ENCODE peak calls at places on chromosome 4, in eight cellular contexts. One of them, this sample, is unnamed.

GRCh38 chr4:153114771-153115321 is 89.4 kb upstream of the TRIM2 start:
- ATAC-seq in natural killer cell: peak
- ATAC-seq in activated naive CD8-positive, alpha-beta T cell treated with anti-CD3 and anti-CD28 coated beads, Interleukin-2, amount 10 ng/mL, durations not matched to agents 7 days and 5 days: peak
- ATAC-seq in activated T-cell treated with anti-CD3 and anti-CD28 coated beads, Interleukin-2, amount 50 U/mL, for 72 hours: peak
- ATAC-seq in lung: no peak
- ATAC-seq in memory B cell: no peak
- ATAC-seq in activated CD4-positive, alpha-beta T cell treated with anti-CD3 and anti-CD28 coated beads for 36 hours: peak
- ATAC-seq in sciatic nerve: no peak
- ATAC-seq in this sample: no peak

GRCh38 chr4:4726051-4726450 is 133.4 kb upstream of the MSX1 start:
- ATAC-seq in natural killer cell: no peak
- ATAC-seq in activated naive CD8-positive, alpha-beta T cell treated with anti-CD3 and anti-CD28 coated beads, Interleukin-2, amount 10 ng/mL, durations not matched to agents 7 days and 5 days: no peak
- ATAC-seq in activated T-cell treated with anti-CD3 and anti-CD28 coated beads, Interleukin-2, amount 50 U/mL, for 72 hours: no peak
- ATAC-seq in lung: no peak
- ATAC-seq in memory B cell: no peak
- ATAC-seq in activated CD4-positive, alpha-beta T cell treated with anti-CD3 and anti-CD28 coated beads for 36 hours: no peak
- ATAC-seq in sciatic nerve: no peak
- ATAC-seq in this sample: no peak

GRCh38 chr4:158821228-158822009 is 52.6 kb downstream of the FNIP2 start:
- ATAC-seq in natural killer cell: no peak
- ATAC-seq in activated naive CD8-positive, alpha-beta T cell treated with anti-CD3 and anti-CD28 coated beads, Interleukin-2, amount 10 ng/mL, durations not matched to agents 7 days and 5 days: no peak
- ATAC-seq in activated T-cell treated with anti-CD3 and anti-CD28 coated beads, Interleukin-2, amount 50 U/mL, for 72 hours: peak
- ATAC-seq in lung: no peak
- ATAC-seq in memory B cell: no peak
- ATAC-seq in activated CD4-positive, alpha-beta T cell treated with anti-CD3 and anti-CD28 coated beads for 36 hours: peak
- ATAC-seq in sciatic nerve: no peak
- ATAC-seq in this sample: no peak

GRCh38 chr4:14431155-14432134 is 570.8 kb upstream of the CPEB2 start:
- ATAC-seq in natural killer cell: no peak
- ATAC-seq in activated naive CD8-positive, alpha-beta T cell treated with anti-CD3 and anti-CD28 coated beads, Interleukin-2, amount 10 ng/mL, durations not matched to agents 7 days and 5 days: no peak
- ATAC-seq in activated T-cell treated with anti-CD3 and anti-CD28 coated beads, Interleukin-2, amount 50 U/mL, for 72 hours: no peak
- ATAC-seq in lung: no peak
- ATAC-seq in memory B cell: peak
- ATAC-seq in activated CD4-positive, alpha-beta T cell treated with anti-CD3 and anti-CD28 coated beads for 36 hours: no peak
- ATAC-seq in sciatic nerve: no peak
- ATAC-seq in this sample: no peak

GRCh38 chr4:185599151-185599648 is 63.9 kb upstream of the PDLIM3 start:
- ATAC-seq in natural killer cell: no peak
- ATAC-seq in activated naive CD8-positive, alpha-beta T cell treated with anti-CD3 and anti-CD28 coated beads, Interleukin-2, amount 10 ng/mL, durations not matched to agents 7 days and 5 days: no peak
- ATAC-seq in activated T-cell treated with anti-CD3 and anti-CD28 coated beads, Interleukin-2, amount 50 U/mL, for 72 hours: no peak
- ATAC-seq in lung: no peak
- ATAC-seq in memory B cell: no peak
- ATAC-seq in activated CD4-positive, alpha-beta T cell treated with anti-CD3 and anti-CD28 coated beads for 36 hours: no peak
- ATAC-seq in sciatic nerve: no peak
- ATAC-seq in this sample: peak

GRCh38 chr4:141027421-141027820 is 105.8 kb downstream of the RNF150 start:
- ATAC-seq in natural killer cell: no peak
- ATAC-seq in activated naive CD8-positive, alpha-beta T cell treated with anti-CD3 and anti-CD28 coated beads, Interleukin-2, amount 10 ng/mL, durations not matched to agents 7 days and 5 days: no peak
- ATAC-seq in activated T-cell treated with anti-CD3 and anti-CD28 coated beads, Interleukin-2, amount 50 U/mL, for 72 hours: no peak
- ATAC-seq in lung: peak
- ATAC-seq in memory B cell: no peak
- ATAC-seq in activated CD4-positive, alpha-beta T cell treated with anti-CD3 and anti-CD28 coated beads for 36 hours: no peak
- ATAC-seq in sciatic nerve: peak
- ATAC-seq in this sample: peak

GRCh38 chr4:26220704-26221103 is 100.1 kb upstream of the RBPJ start:
- ATAC-seq in natural killer cell: no peak
- ATAC-seq in activated naive CD8-positive, alpha-beta T cell treated with anti-CD3 and anti-CD28 coated beads, Interleukin-2, amount 10 ng/mL, durations not matched to agents 7 days and 5 days: no peak
- ATAC-seq in activated T-cell treated with anti-CD3 and anti-CD28 coated beads, Interleukin-2, amount 50 U/mL, for 72 hours: no peak
- ATAC-seq in lung: no peak
- ATAC-seq in memory B cell: no peak
- ATAC-seq in activated CD4-positive, alpha-beta T cell treated with anti-CD3 and anti-CD28 coated beads for 36 hours: no peak
- ATAC-seq in sciatic nerve: no peak
- ATAC-seq in this sample: no peak

GRCh38 chr4:141569141-141569540 is 67.2 kb upstream of the IL15 start:
- ATAC-seq in natural killer cell: no peak
- ATAC-seq in activated naive CD8-positive, alpha-beta T cell treated with anti-CD3 and anti-CD28 coated beads, Interleukin-2, amount 10 ng/mL, durations not matched to agents 7 days and 5 days: no peak
- ATAC-seq in activated T-cell treated with anti-CD3 and anti-CD28 coated beads, Interleukin-2, amount 50 U/mL, for 72 hours: no peak
- ATAC-seq in lung: no peak
- ATAC-seq in memory B cell: no peak
- ATAC-seq in activated CD4-positive, alpha-beta T cell treated with anti-CD3 and anti-CD28 coated beads for 36 hours: no peak
- ATAC-seq in sciatic nerve: no peak
- ATAC-seq in this sample: no peak

GRCh38 chr4:185880571-185880970 is 68.6 kb upstream of the SORBS2 start:
- ATAC-seq in natural killer cell: no peak
- ATAC-seq in activated naive CD8-positive, alpha-beta T cell treated with anti-CD3 and anti-CD28 coated beads, Interleukin-2, amount 10 ng/mL, durations not matched to agents 7 days and 5 days: no peak
- ATAC-seq in activated T-cell treated with anti-CD3 and anti-CD28 coated beads, Interleukin-2, amount 50 U/mL, for 72 hours: no peak
- ATAC-seq in lung: no peak
- ATAC-seq in memory B cell: no peak
- ATAC-seq in activated CD4-positive, alpha-beta T cell treated with anti-CD3 and anti-CD28 coated beads for 36 hours: no peak
- ATAC-seq in sciatic nerve: no peak
- ATAC-seq in this sample: no peak

GRCh38 chr4:141654098-141654497 is 17.7 kb downstream of the IL15 start:
- ATAC-seq in natural killer cell: no peak
- ATAC-seq in activated naive CD8-positive, alpha-beta T cell treated with anti-CD3 and anti-CD28 coated beads, Interleukin-2, amount 10 ng/mL, durations not matched to agents 7 days and 5 days: no peak
- ATAC-seq in activated T-cell treated with anti-CD3 and anti-CD28 coated beads, Interleukin-2, amount 50 U/mL, for 72 hours: no peak
- ATAC-seq in lung: peak
- ATAC-seq in memory B cell: no peak
- ATAC-seq in activated CD4-positive, alpha-beta T cell treated with anti-CD3 and anti-CD28 coated beads for 36 hours: no peak
- ATAC-seq in sciatic nerve: peak
- ATAC-seq in this sample: peak

GRCh38 chr4:171676555-171677215 is 136.5 kb upstream of the GALNTL6 start:
- ATAC-seq in natural killer cell: no peak
- ATAC-seq in activated naive CD8-positive, alpha-beta T cell treated with anti-CD3 and anti-CD28 coated beads, Interleukin-2, amount 10 ng/mL, durations not matched to agents 7 days and 5 days: no peak
- ATAC-seq in activated T-cell treated with anti-CD3 and anti-CD28 coated beads, Interleukin-2, amount 50 U/mL, for 72 hours: no peak
- ATAC-seq in lung: no peak
- ATAC-seq in memory B cell: peak
- ATAC-seq in activated CD4-positive, alpha-beta T cell treated with anti-CD3 and anti-CD28 coated beads for 36 hours: no peak
- ATAC-seq in sciatic nerve: no peak
- ATAC-seq in this sample: no peak

GRCh38 chr4:81454953-81455352 is 16.8 kb downstream of the RASGEF1B start:
- ATAC-seq in natural killer cell: no peak
- ATAC-seq in activated naive CD8-positive, alpha-beta T cell treated with anti-CD3 and anti-CD28 coated beads, Interleukin-2, amount 10 ng/mL, durations not matched to agents 7 days and 5 days: no peak
- ATAC-seq in activated T-cell treated with anti-CD3 and anti-CD28 coated beads, Interleukin-2, amount 50 U/mL, for 72 hours: no peak
- ATAC-seq in lung: no peak
- ATAC-seq in memory B cell: no peak
- ATAC-seq in activated CD4-positive, alpha-beta T cell treated with anti-CD3 and anti-CD28 coated beads for 36 hours: no peak
- ATAC-seq in sciatic nerve: no peak
- ATAC-seq in this sample: no peak

GRCh38 chr4:74397748-74398426 is 32.9 kb downstream of the EREG start:
- ATAC-seq in natural killer cell: peak
- ATAC-seq in activated naive CD8-positive, alpha-beta T cell treated with anti-CD3 and anti-CD28 coated beads, Interleukin-2, amount 10 ng/mL, durations not matched to agents 7 days and 5 days: peak
- ATAC-seq in activated T-cell treated with anti-CD3 and anti-CD28 coated beads, Interleukin-2, amount 50 U/mL, for 72 hours: peak
- ATAC-seq in lung: no peak
- ATAC-seq in memory B cell: peak
- ATAC-seq in activated CD4-positive, alpha-beta T cell treated with anti-CD3 and anti-CD28 coated beads for 36 hours: peak
- ATAC-seq in sciatic nerve: no peak
- ATAC-seq in this sample: no peak

GRCh38 chr4:23237771-23238170 is 545.0 kb downstream of the GBA3 start:
- ATAC-seq in natural killer cell: no peak
- ATAC-seq in activated naive CD8-positive, alpha-beta T cell treated with anti-CD3 and anti-CD28 coated beads, Interleukin-2, amount 10 ng/mL, durations not matched to agents 7 days and 5 days: no peak
- ATAC-seq in activated T-cell treated with anti-CD3 and anti-CD28 coated beads, Interleukin-2, amount 50 U/mL, for 72 hours: no peak
- ATAC-seq in lung: no peak
- ATAC-seq in memory B cell: no peak
- ATAC-seq in activated CD4-positive, alpha-beta T cell treated with anti-CD3 and anti-CD28 coated beads for 36 hours: no peak
- ATAC-seq in sciatic nerve: no peak
- ATAC-seq in this sample: no peak

GRCh38 chr4:46444318-46444717 is 54.4 kb upstream of the GABRA2 start:
- ATAC-seq in natural killer cell: no peak
- ATAC-seq in activated naive CD8-positive, alpha-beta T cell treated with anti-CD3 and anti-CD28 coated beads, Interleukin-2, amount 10 ng/mL, durations not matched to agents 7 days and 5 days: no peak
- ATAC-seq in activated T-cell treated with anti-CD3 and anti-CD28 coated beads, Interleukin-2, amount 50 U/mL, for 72 hours: no peak
- ATAC-seq in lung: no peak
- ATAC-seq in memory B cell: no peak
- ATAC-seq in activated CD4-positive, alpha-beta T cell treated with anti-CD3 and anti-CD28 coated beads for 36 hours: no peak
- ATAC-seq in sciatic nerve: no peak
- ATAC-seq in this sample: no peak

GRCh38 chr4:97912151-97912550 is 231.1 kb downstream of the STPG2 start:
- ATAC-seq in natural killer cell: no peak
- ATAC-seq in activated naive CD8-positive, alpha-beta T cell treated with anti-CD3 and anti-CD28 coated beads, Interleukin-2, amount 10 ng/mL, durations not matched to agents 7 days and 5 days: no peak
- ATAC-seq in activated T-cell treated with anti-CD3 and anti-CD28 coated beads, Interleukin-2, amount 50 U/mL, for 72 hours: no peak
- ATAC-seq in lung: no peak
- ATAC-seq in memory B cell: no peak
- ATAC-seq in activated CD4-positive, alpha-beta T cell treated with anti-CD3 and anti-CD28 coated beads for 36 hours: no peak
- ATAC-seq in sciatic nerve: no peak
- ATAC-seq in this sample: no peak

GRCh38 chr4:52614241-52614640 is 44.9 kb downstream of the USP46 start:
- ATAC-seq in natural killer cell: no peak
- ATAC-seq in activated naive CD8-positive, alpha-beta T cell treated with anti-CD3 and anti-CD28 coated beads, Interleukin-2, amount 10 ng/mL, durations not matched to agents 7 days and 5 days: no peak
- ATAC-seq in activated T-cell treated with anti-CD3 and anti-CD28 coated beads, Interleukin-2, amount 50 U/mL, for 72 hours: no peak
- ATAC-seq in lung: no peak
- ATAC-seq in memory B cell: no peak
- ATAC-seq in activated CD4-positive, alpha-beta T cell treated with anti-CD3 and anti-CD28 coated beads for 36 hours: no peak
- ATAC-seq in sciatic nerve: no peak
- ATAC-seq in this sample: no peak

GRCh38 chr4:71833175-71833900 is 49.5 kb upstream of the GC start:
- ATAC-seq in natural killer cell: no peak
- ATAC-seq in activated naive CD8-positive, alpha-beta T cell treated with anti-CD3 and anti-CD28 coated beads, Interleukin-2, amount 10 ng/mL, durations not matched to agents 7 days and 5 days: no peak
- ATAC-seq in activated T-cell treated with anti-CD3 and anti-CD28 coated beads, Interleukin-2, amount 50 U/mL, for 72 hours: no peak
- ATAC-seq in lung: no peak
- ATAC-seq in memory B cell: no peak
- ATAC-seq in activated CD4-positive, alpha-beta T cell treated with anti-CD3 and anti-CD28 coated beads for 36 hours: no peak
- ATAC-seq in sciatic nerve: peak
- ATAC-seq in this sample: no peak

GRCh38 chr4:2862528-2862927 is 18.9 kb downstream of the ADD1 start:
- ATAC-seq in natural killer cell: no peak
- ATAC-seq in activated naive CD8-positive, alpha-beta T cell treated with anti-CD3 and anti-CD28 coated beads, Interleukin-2, amount 10 ng/mL, durations not matched to agents 7 days and 5 days: no peak
- ATAC-seq in activated T-cell treated with anti-CD3 and anti-CD28 coated beads, Interleukin-2, amount 50 U/mL, for 72 hours: no peak
- ATAC-seq in lung: peak
- ATAC-seq in memory B cell: no peak
- ATAC-seq in activated CD4-positive, alpha-beta T cell treated with anti-CD3 and anti-CD28 coated beads for 36 hours: no peak
- ATAC-seq in sciatic nerve: no peak
- ATAC-seq in this sample: peak

GRCh38 chr4:147360301-147360700 is 120.6 kb upstream of the EDNRA start:
- ATAC-seq in natural killer cell: no peak
- ATAC-seq in activated naive CD8-positive, alpha-beta T cell treated with anti-CD3 and anti-CD28 coated beads, Interleukin-2, amount 10 ng/mL, durations not matched to agents 7 days and 5 days: no peak
- ATAC-seq in activated T-cell treated with anti-CD3 and anti-CD28 coated beads, Interleukin-2, amount 50 U/mL, for 72 hours: no peak
- ATAC-seq in lung: peak
- ATAC-seq in memory B cell: no peak
- ATAC-seq in activated CD4-positive, alpha-beta T cell treated with anti-CD3 and anti-CD28 coated beads for 36 hours: no peak
- ATAC-seq in sciatic nerve: peak
- ATAC-seq in this sample: no peak

GRCh38 chr4:38328963-38329729 is 334.9 kb upstream of the KLF3 start:
- ATAC-seq in natural killer cell: no peak
- ATAC-seq in activated naive CD8-positive, alpha-beta T cell treated with anti-CD3 and anti-CD28 coated beads, Interleukin-2, amount 10 ng/mL, durations not matched to agents 7 days and 5 days: peak
- ATAC-seq in activated T-cell treated with anti-CD3 and anti-CD28 coated beads, Interleukin-2, amount 50 U/mL, for 72 hours: peak
- ATAC-seq in lung: no peak
- ATAC-seq in memory B cell: no peak
- ATAC-seq in activated CD4-positive, alpha-beta T cell treated with anti-CD3 and anti-CD28 coated beads for 36 hours: peak
- ATAC-seq in sciatic nerve: peak
- ATAC-seq in this sample: no peak

GRCh38 chr4:16116019-16116418 is 32.2 kb upstream of the PROM1 start:
- ATAC-seq in natural killer cell: no peak
- ATAC-seq in activated naive CD8-positive, alpha-beta T cell treated with anti-CD3 and anti-CD28 coated beads, Interleukin-2, amount 10 ng/mL, durations not matched to agents 7 days and 5 days: no peak
- ATAC-seq in activated T-cell treated with anti-CD3 and anti-CD28 coated beads, Interleukin-2, amount 50 U/mL, for 72 hours: no peak
- ATAC-seq in lung: no peak
- ATAC-seq in memory B cell: no peak
- ATAC-seq in activated CD4-positive, alpha-beta T cell treated with anti-CD3 and anti-CD28 coated beads for 36 hours: no peak
- ATAC-seq in sciatic nerve: no peak
- ATAC-seq in this sample: no peak

GRCh38 chr4:150722908-150723362 is 141.0 kb downstream of the MAB21L2 start:
- ATAC-seq in natural killer cell: no peak
- ATAC-seq in activated naive CD8-positive, alpha-beta T cell treated with anti-CD3 and anti-CD28 coated beads, Interleukin-2, amount 10 ng/mL, durations not matched to agents 7 days and 5 days: no peak
- ATAC-seq in activated T-cell treated with anti-CD3 and anti-CD28 coated beads, Interleukin-2, amount 50 U/mL, for 72 hours: no peak
- ATAC-seq in lung: peak
- ATAC-seq in memory B cell: no peak
- ATAC-seq in activated CD4-positive, alpha-beta T cell treated with anti-CD3 and anti-CD28 coated beads for 36 hours: no peak
- ATAC-seq in sciatic nerve: peak
- ATAC-seq in this sample: peak

GRCh38 chr4:101158136-101158485 is 189.2 kb downstream of the PPP3CA start:
- ATAC-seq in natural killer cell: no peak
- ATAC-seq in activated naive CD8-positive, alpha-beta T cell treated with anti-CD3 and anti-CD28 coated beads, Interleukin-2, amount 10 ng/mL, durations not matched to agents 7 days and 5 days: no peak
- ATAC-seq in activated T-cell treated with anti-CD3 and anti-CD28 coated beads, Interleukin-2, amount 50 U/mL, for 72 hours: no peak
- ATAC-seq in lung: no peak
- ATAC-seq in memory B cell: no peak
- ATAC-seq in activated CD4-positive, alpha-beta T cell treated with anti-CD3 and anti-CD28 coated beads for 36 hours: no peak
- ATAC-seq in sciatic nerve: peak
- ATAC-seq in this sample: no peak